ENCODE peak calls at places on chromosomes 4 and X, in five cellular contexts. One of them, this sample, is unnamed.

GRCh38 chr4:2340272-2341061 is 78.0 kb downstream of the ZFYVE28 start:
- DNase-seq in SK-N-SH: no peak
- DNase-seq in GM12878: no peak
- DNase-seq in GM12891: no peak
- DNase-seq in H1: no peak
- DNase-seq in this sample: no peak

GRCh38 chr4:16659120-16659519 is 239.3 kb downstream of the LDB2 start:
- DNase-seq in GM12878: no peak
- DNase-seq in GM12891: no peak
- DNase-seq in SK-N-SH: peak; percentile 13
- DNase-seq in H1: no peak
- DNase-seq in this sample: no peak

GRCh38 chr4:105666693-105667092 is 41.8 kb downstream of the INTS12 start:
- DNase-seq in SK-N-SH: no peak
- DNase-seq in GM12878: no peak
- DNase-seq in H1: no peak
- DNase-seq in GM12891: no peak
- DNase-seq in this sample: no peak

GRCh38 chr4:45629717-45630116 is 494.1 kb downstream of the GABRG1 start:
- DNase-seq in H1: no peak
- DNase-seq in SK-N-SH: no peak
- DNase-seq in GM12878: no peak
- DNase-seq in GM12891: no peak
- DNase-seq in this sample: no peak

GRCh38 chr4:78720994-78721677 is 55.0 kb upstream of the BMP2K start:
- DNase-seq in GM12878: no peak
- DNase-seq in GM12891: no peak
- DNase-seq in SK-N-SH: no peak
- DNase-seq in H1: no peak
- DNase-seq in this sample: no peak

GRCh38 chr4:98522603-98523395 is 135.6 kb downstream of the TSPAN5 start:
- DNase-seq in SK-N-SH: no peak
- DNase-seq in GM12891: no peak
- DNase-seq in H1: no peak
- DNase-seq in GM12878: no peak
- DNase-seq in this sample: no peak

GRCh38 chrX:103918584-103919335 is 43.7 kb upstream of the TMSB15B start:
- DNase-seq in GM12891: peak; percentile 38
- DNase-seq in H1: peak; percentile 65
- DNase-seq in SK-N-SH: peak; percentile 71
- DNase-seq in GM12878: no peak
- DNase-seq in this sample: peak; percentile 39

GRCh38 chr4:11424000-11424399 is 4.7 kb downstream of the HS3ST1 start:
- DNase-seq in SK-N-SH: peak; percentile 53
- DNase-seq in GM12878: no peak
- DNase-seq in GM12891: no peak
- DNase-seq in H1: no peak
- DNase-seq in this sample: no peak

GRCh38 chr4:47641755-47642154 is 156.7 kb downstream of the ATP10D start:
- DNase-seq in GM12878: no peak
- DNase-seq in H1: no peak
- DNase-seq in GM12891: no peak
- DNase-seq in SK-N-SH: no peak
- DNase-seq in this sample: no peak

GRCh38 chr4:41209187-41209586 is 5.2 kb downstream of the APBB2 start:
- DNase-seq in H1: no peak
- DNase-seq in GM12891: no peak
- DNase-seq in GM12878: no peak
- DNase-seq in SK-N-SH: no peak
- DNase-seq in this sample: no peak

GRCh38 chr4:67393699-67394281 is 151.5 kb downstream of the CENPC start:
- DNase-seq in SK-N-SH: peak; percentile 16
- DNase-seq in H1: no peak
- DNase-seq in GM12891: no peak
- DNase-seq in GM12878: no peak
- DNase-seq in this sample: no peak

GRCh38 chr4:42018451-42018850 is 28.1 kb downstream of the SLC30A9 start:
- DNase-seq in H1: no peak
- DNase-seq in GM12878: no peak
- DNase-seq in GM12891: no peak
- DNase-seq in SK-N-SH: peak; percentile 44
- DNase-seq in this sample: no peak

GRCh38 chr4:94534401-94535312 is 82.9 kb downstream of the PDLIM5 start:
- DNase-seq in GM12891: no peak
- DNase-seq in GM12878: peak; percentile 61
- DNase-seq in SK-N-SH: no peak
- DNase-seq in H1: no peak
- DNase-seq in this sample: no peak

GRCh38 chrX:56733459-56734046 is 4.5 kb downstream of the NBDY start:
- DNase-seq in H1: peak; percentile 44
- DNase-seq in GM12891: no peak
- DNase-seq in SK-N-SH: peak; percentile 41
- DNase-seq in GM12878: no peak
- DNase-seq in this sample: no peak

GRCh38 chr4:7014815-7015214 is 28.4 kb upstream of the TADA2B start:
- DNase-seq in GM12891: no peak
- DNase-seq in GM12878: no peak
- DNase-seq in SK-N-SH: no peak
- DNase-seq in H1: no peak
- DNase-seq in this sample: no peak

GRCh38 chrX:36867143-36867542 is 141.0 kb upstream of the FAM47C start:
- DNase-seq in GM12891: no peak
- DNase-seq in H1: no peak
- DNase-seq in GM12878: no peak
- DNase-seq in SK-N-SH: peak; percentile 5
- DNase-seq in this sample: no peak

GRCh38 chr4:100907465-100908454 is 389.9 kb upstream of the EMCN start:
- DNase-seq in SK-N-SH: no peak
- DNase-seq in GM12878: no peak
- DNase-seq in GM12891: no peak
- DNase-seq in H1: no peak
- DNase-seq in this sample: no peak

GRCh38 chr4:90951037-90951436 is 823.8 kb downstream of the CCSER1 start:
- DNase-seq in GM12878: no peak
- DNase-seq in GM12891: no peak
- DNase-seq in SK-N-SH: no peak
- DNase-seq in H1: no peak
- DNase-seq in this sample: no peak

GRCh38 chr4:165359501-165359900 is 19.3 kb upstream of the CPE start:
- DNase-seq in GM12891: no peak
- DNase-seq in H1: no peak
- DNase-seq in SK-N-SH: no peak
- DNase-seq in GM12878: no peak
- DNase-seq in this sample: no peak

GRCh38 chrX:42362219-42362618 is 415.7 kb downstream of the PPP1R2C start:
- DNase-seq in SK-N-SH: no peak
- DNase-seq in GM12878: no peak
- DNase-seq in H1: no peak
- DNase-seq in GM12891: no peak
- DNase-seq in this sample: no peak

GRCh38 chr4:168757500-168757899 is 252.6 kb downstream of the CBR4 start:
- DNase-seq in SK-N-SH: no peak
- DNase-seq in H1: no peak
- DNase-seq in GM12891: no peak
- DNase-seq in GM12878: no peak
- DNase-seq in this sample: no peak

GRCh38 chr4:26576171-26576829 is 7.6 kb upstream of the TBC1D19 start:
- DNase-seq in GM12891: no peak
- DNase-seq in SK-N-SH: no peak
- DNase-seq in H1: no peak
- DNase-seq in GM12878: no peak
- DNase-seq in this sample: no peak

GRCh38 chr4:72701987-72702819 is 133.2 kb upstream of the ADAMTS3 start:
- DNase-seq in SK-N-SH: peak; percentile 34
- DNase-seq in GM12878: no peak
- DNase-seq in GM12891: peak; percentile 5
- DNase-seq in H1: no peak
- DNase-seq in this sample: no peak

GRCh38 chr4:146739182-146739581 is 100.5 kb downstream of the POU4F2 start:
- DNase-seq in GM12878: no peak
- DNase-seq in H1: no peak
- DNase-seq in SK-N-SH: no peak
- DNase-seq in GM12891: no peak
- DNase-seq in this sample: no peak

GRCh38 chr4:183190900-183191527 is 92.0 kb downstream of the WWC2 start:
- DNase-seq in H1: no peak
- DNase-seq in GM12878: no peak
- DNase-seq in GM12891: no peak
- DNase-seq in SK-N-SH: no peak
- DNase-seq in this sample: no peak

GRCh38 chrX:107738272-107738671 is 37.3 kb downstream of the TSC22D3 start:
- DNase-seq in GM12891: no peak
- DNase-seq in H1: no peak
- DNase-seq in SK-N-SH: no peak
- DNase-seq in GM12878: no peak
- DNase-seq in this sample: no peak

GRCh38 chr4:106063009-106063408 is 167.7 kb downstream of the NPNT start:
- DNase-seq in SK-N-SH: no peak
- DNase-seq in GM12891: no peak
- DNase-seq in GM12878: no peak
- DNase-seq in H1: no peak
- DNase-seq in this sample: no peak

GRCh38 chrX:153342762-153343558 is 9.0 kb downstream of the ZNF275 start:
- DNase-seq in H1: no peak
- DNase-seq in SK-N-SH: no peak
- DNase-seq in GM12891: no peak
- DNase-seq in GM12878: no peak
- DNase-seq in this sample: no peak

GRCh38 chrX:153338836-153339235 is 4.9 kb downstream of the ZNF275 start:
- DNase-seq in GM12891: no peak
- DNase-seq in H1: no peak
- DNase-seq in GM12878: no peak
- DNase-seq in SK-N-SH: no peak
- DNase-seq in this sample: no peak

GRCh38 chrX:153336988-153337387 is 3.0 kb downstream of the ZNF275 start:
- DNase-seq in GM12891: no peak
- DNase-seq in GM12878: no peak
- DNase-seq in SK-N-SH: no peak
- DNase-seq in H1: no peak
- DNase-seq in this sample: no peak

GRCh38 chrX:153340111-153340510 is 6.2 kb downstream of the ZNF275 start:
- DNase-seq in H1: no peak
- DNase-seq in SK-N-SH: no peak
- DNase-seq in GM12878: no peak
- DNase-seq in GM12891: no peak
- DNase-seq in this sample: no peak

DNA sequence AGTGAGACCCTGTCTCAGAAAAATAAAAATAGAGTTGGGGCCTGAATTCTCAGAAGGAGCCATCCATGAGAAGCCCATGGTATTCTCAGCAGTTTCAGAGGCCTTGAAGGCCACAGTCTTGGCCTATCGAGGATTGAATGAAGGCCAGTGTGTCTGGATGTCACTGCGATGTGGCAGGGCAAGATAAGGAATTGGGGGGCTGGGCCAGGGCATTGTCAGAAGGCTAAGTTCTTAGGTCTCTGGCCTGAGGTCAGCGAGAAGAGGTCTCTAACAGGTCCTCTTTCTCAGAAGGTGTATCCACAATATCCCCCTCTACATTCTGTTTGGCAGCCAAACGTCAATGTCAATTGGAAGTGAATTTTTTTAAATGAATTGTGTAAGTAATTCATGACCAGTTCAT is 5.7 kb downstream of the ZNF275 start:
- DNase-seq in SK-N-SH: no peak
- DNase-seq in GM12891: no peak
- DNase-seq in H1: no peak
- DNase-seq in GM12878: no peak
- DNase-seq in this sample: no peak
- TF ChIP-seq POLR2AphosphoS5 in SK-N-SH: no peak
- TF ChIP-seq POLR2AphosphoS5 in GM12891: no peak
- TF ChIP-seq POLR2AphosphoS5 in H1: no peak
- TF ChIP-seq POLR2AphosphoS5 in GM12878: no peak
- TF ChIP-seq POLR2AphosphoS5 in this sample: no peak

GRCh38 chrX:141701081-141701480 is 2.5 kb upstream of the SPANXD start:
- DNase-seq in SK-N-SH: no peak
- DNase-seq in GM12891: no peak
- DNase-seq in H1: no peak
- DNase-seq in GM12878: no peak
- DNase-seq in this sample: no peak
- TF ChIP-seq TAF1 in SK-N-SH: no peak
- TF ChIP-seq TAF1 in GM12891: no peak
- TF ChIP-seq TAF1 in H1: no peak
- TF ChIP-seq TAF1 in GM12878: no peak
- TF ChIP-seq TAF1 in this sample: no peak

GRCh38 chr4:138039010-138039409 is 203.1 kb downstream of the SLC7A11 start:
- DNase-seq in H1: no peak
- DNase-seq in GM12891: no peak
- DNase-seq in SK-N-SH: no peak
- DNase-seq in GM12878: no peak
- DNase-seq in this sample: no peak
- TF ChIP-seq POLR2AphosphoS5 in H1: no peak
- TF ChIP-seq POLR2AphosphoS5 in GM12891: no peak
- TF ChIP-seq POLR2AphosphoS5 in SK-N-SH: no peak
- TF ChIP-seq POLR2AphosphoS5 in GM12878: no peak
- TF ChIP-seq POLR2AphosphoS5 in this sample: no peak

GRCh38 chrX:150573702-150574101 is 5.3 kb downstream of the MTM1 start:
- DNase-seq in H1: no peak
- DNase-seq in GM12891: no peak
- DNase-seq in SK-N-SH: no peak
- DNase-seq in GM12878: no peak
- DNase-seq in this sample: no peak
- TF ChIP-seq TAF1 in H1: no peak
- TF ChIP-seq TAF1 in GM12891: no peak
- TF ChIP-seq TAF1 in SK-N-SH: no peak
- TF ChIP-seq TAF1 in GM12878: no peak
- TF ChIP-seq TAF1 in this sample: no peak

DNA sequence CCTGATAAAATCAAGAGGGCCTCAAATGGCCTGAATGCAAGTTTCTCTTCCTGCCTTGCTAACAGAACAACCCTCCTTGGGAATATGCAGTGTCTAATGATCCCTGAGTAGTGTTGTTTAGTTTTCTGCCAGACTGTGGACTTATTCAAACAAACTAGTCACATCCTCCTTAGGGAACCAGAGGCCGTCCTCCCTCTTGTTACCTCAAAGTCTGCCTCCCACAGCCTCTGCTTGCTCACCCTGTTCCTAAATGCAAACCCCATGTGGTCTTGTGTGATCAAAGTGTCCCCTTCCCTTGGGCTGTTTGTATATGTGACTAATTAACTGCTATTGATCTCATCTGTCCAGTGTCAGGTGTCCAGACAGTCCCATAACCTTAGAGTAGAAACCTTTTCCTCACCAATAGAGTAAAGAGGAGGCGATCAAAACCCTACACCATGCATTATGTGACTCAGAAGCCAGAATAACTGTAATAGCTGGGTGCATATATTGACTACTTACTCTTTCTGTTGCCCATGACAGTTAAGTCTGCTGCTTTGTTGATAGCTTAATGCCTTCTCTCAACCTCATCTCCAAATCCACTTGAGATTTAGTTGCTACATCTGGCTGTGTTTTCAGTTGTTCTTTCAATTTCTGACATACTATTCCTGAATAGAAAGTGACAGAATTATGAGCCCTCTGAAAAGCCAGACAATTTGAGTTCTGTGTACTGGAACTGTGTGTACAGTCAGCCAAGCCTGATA is 473.0 kb upstream of the NWD2 start:
- DNase-seq in GM12878: no peak
- DNase-seq in H1: no peak
- DNase-seq in SK-N-SH: no peak
- DNase-seq in GM12891: no peak
- DNase-seq in this sample: no peak
- TF ChIP-seq POLR2AphosphoS5 in GM12878: no peak
- TF ChIP-seq POLR2AphosphoS5 in H1: no peak
- TF ChIP-seq POLR2AphosphoS5 in SK-N-SH: no peak
- TF ChIP-seq POLR2AphosphoS5 in GM12891: no peak
- TF ChIP-seq POLR2AphosphoS5 in this sample: no peak

This sample was measured in GM12892.